ENCODE peak calls at places on chromosomes 3 and 15, in five cellular contexts. U is activated T-helper 1 cell treated with anti-CD3 and anti-CD28 coated beads, Interleukin-2, amount 50 U/mL, for 16 hours; L is Caco-2; Y is GM03348; P is fibroblast of pulmonary artery. X is an unnamed sample.

GRCh38 chr3:99817437-99818240 is at the start of gene CMSS1:
- DNase-seq in P (peak; percentile 95), L (peak; percentile 92), U (peak; percentile 90), Y (peak; percentile 95), X (peak; percentile 97)

GRCh38 chr15:68553994-68554715 is 24.6 kb upstream of the CORO2B start:
- DNase-seq in L (peak; percentile 70), P (peak; percentile 73), U (peak; percentile 27), Y (peak; percentile 73), X (peak; percentile 60)

GRCh38 chr15:82572986-82573385 is 32.7 kb upstream of the RPS17 start:
- DNase-seq in L (no peak), U (no peak), P (no peak), Y (no peak), X (no peak)

GRCh38 chr3:114608293-114608692 is 314.5 kb downstream of the TIGIT start:
- DNase-seq in Y (peak; percentile 84), U (no peak), L (no peak), P (peak; percentile 85), X (no peak)

GRCh38 chr15:27017168-27017809 is 46.3 kb downstream of the GABRG3 start:
- DNase-seq in L (peak; percentile 76), Y (peak; percentile 76), U (no peak), P (peak; percentile 66), X (peak; percentile 33)

GRCh38 chr3:58164916-58165821 is 45.6 kb downstream of the DNASE1L3 start:
- DNase-seq in U (no peak), P (peak; percentile 24), L (peak; percentile 75), Y (no peak), X (no peak)

GRCh38 chr3:40309925-40310635 is 573 bp downstream of the EIF1B start:
- DNase-seq in Y (peak; percentile 53), P (peak; percentile 42), U (peak; percentile 20), L (peak; percentile 40), X (peak; percentile 81)

GRCh38 chr15:79089890-79090486 is 592 bp downstream of the RASGRF1 start:
- DNase-seq in Y (no peak), P (no peak), L (no peak), U (no peak), X (no peak)